ENCODE peak calls at places on chromosomes 13 and 19, in ten cellular contexts. S is suprapubic skin, D is GM12878, E is lower leg skin, G is Peyer's patch, C is sigmoid colon, L is stomach, Y is HCT116, T is body of pancreas, U is A549. M is an unnamed sample.

GRCh38 chr13:62305758-62306157 is 890.1 kb upstream of the PCDH20 start:
- DNase-seq in S (no peak), D (peak), E (no peak), G (no peak), C (no peak), L (no peak), Y (no peak), T (no peak), U (no peak), M (no peak)

GRCh38 chr13:55090612-55091011 is 2050.1 kb upstream of the PRR20A start:
- DNase-seq in S (no peak), D (no peak), E (no peak), G (no peak), C (no peak), L (no peak), Y (no peak), T (no peak), U (no peak), M (no peak)

GRCh38 chr13:65844266-65844841 is 1385.8 kb downstream of the PCDH9 start:
- DNase-seq in S (no peak), D (no peak), E (no peak), G (no peak), C (no peak), L (no peak), Y (no peak), T (no peak), U (no peak), M (no peak)

GRCh38 chr13:97189943-97190342 is 32.2 kb upstream of the MBNL2 start:
- DNase-seq in S (no peak), D (no peak), E (no peak), G (no peak), C (no peak), L (no peak), Y (no peak), T (peak), U (no peak), M (no peak)

GRCh38 chr13:28408235-28408848 is 86.6 kb downstream of the FLT1 start:
- DNase-seq in S (no peak), D (no peak), E (no peak), G (peak), C (no peak), L (no peak), Y (no peak), T (peak), U (no peak), M (no peak)

GRCh38 chr13:99743079-99743478 is 228.5 kb downstream of the ZIC5 start:
- DNase-seq in S (no peak), D (no peak), E (no peak), G (no peak), C (no peak), L (no peak), Y (no peak), T (no peak), U (no peak), M (no peak)

GRCh38 chr13:97855570-97855970 is 97.9 kb upstream of the IPO5 start:
- DNase-seq in S (no peak), D (peak), E (no peak), G (peak), C (peak), L (no peak), Y (peak), T (peak), U (peak), M (no peak)

GRCh38 chr13:47250141-47250540 is 353.3 kb upstream of the HTR2A start:
- DNase-seq in S (no peak), D (no peak), E (no peak), G (no peak), C (peak), L (no peak), Y (no peak), T (no peak), U (no peak), M (no peak)

GRCh38 chr19:39424934-39425333 is 10.8 kb downstream of the RPS16 start:
- DNase-seq in S (no peak), D (no peak), E (no peak), G (no peak), C (no peak), L (no peak), Y (no peak), T (no peak), U (no peak), M (no peak)

GRCh38 chr19:39419003-39419402 is 6.5 kb downstream of the PLEKHG2 start:
- DNase-seq in S (no peak), D (no peak), E (no peak), G (no peak), C (no peak), L (no peak), Y (no peak), T (no peak), U (no peak), M (no peak)

GRCh38 chr19:39420769-39421168 is 8.3 kb downstream of the PLEKHG2 start:
- DNase-seq in S (no peak), D (no peak), E (no peak), G (no peak), C (peak), L (no peak), Y (no peak), T (no peak), U (peak), M (no peak)

GRCh38 chr19:39423258-39424086 is 11.0 kb downstream of the PLEKHG2 start:
- DNase-seq in S (no peak), D (no peak), E (no peak), G (no peak), C (peak), L (no peak), Y (no peak), T (no peak), U (no peak), M (no peak)

GRCh38 chr19:39422020-39422419 is 9.6 kb downstream of the PLEKHG2 start:
- DNase-seq in S (no peak), D (no peak), E (no peak), G (no peak), C (no peak), L (no peak), Y (no peak), T (no peak), U (no peak), M (no peak)
- TF ChIP-seq POLR2A in S (no peak), D (no peak), E (no peak), G (no peak), C (no peak), L (no peak), Y (no peak), T (no peak), U (no peak), M (no peak)

GRCh38 chr19:7083076-7083956 is 13.8 kb downstream of the ZNF557 start:
- DNase-seq in S (no peak), D (no peak), E (no peak), G (no peak), C (no peak), L (no peak), Y (no peak), T (no peak), U (peak), M (no peak)
- TF ChIP-seq POLR2A in S (no peak), D (no peak), E (no peak), G (no peak), C (no peak), L (no peak), Y (no peak), T (no peak), U (no peak), M (no peak)

GRCh38 chr19:11373166-11373884 is 1.1 kb upstream of the SWSAP1 start:
- DNase-seq in S (no peak), D (no peak), E (no peak), G (no peak), C (no peak), L (peak), Y (no peak), T (peak), U (no peak), M (peak)

GRCh38 chr19:11374449-11375142 is at the start of gene SWSAP1:
- DNase-seq in S (peak), D (peak), E (peak), G (peak), C (peak), L (peak), Y (peak), T (peak), U (peak), M (peak)

GRCh38 chr19:11373885-11374448 is 499 bp upstream of the SWSAP1 start:
- DNase-seq in S (no peak), D (no peak), E (no peak), G (no peak), C (no peak), L (no peak), Y (no peak), T (no peak), U (no peak), M (no peak)

GRCh38 chr19:11377237-11377636 is 2.8 kb downstream of the SWSAP1 start:
- DNase-seq in S (no peak), D (no peak), E (no peak), G (no peak), C (peak), L (no peak), Y (no peak), T (peak), U (peak), M (no peak)

DNA sequence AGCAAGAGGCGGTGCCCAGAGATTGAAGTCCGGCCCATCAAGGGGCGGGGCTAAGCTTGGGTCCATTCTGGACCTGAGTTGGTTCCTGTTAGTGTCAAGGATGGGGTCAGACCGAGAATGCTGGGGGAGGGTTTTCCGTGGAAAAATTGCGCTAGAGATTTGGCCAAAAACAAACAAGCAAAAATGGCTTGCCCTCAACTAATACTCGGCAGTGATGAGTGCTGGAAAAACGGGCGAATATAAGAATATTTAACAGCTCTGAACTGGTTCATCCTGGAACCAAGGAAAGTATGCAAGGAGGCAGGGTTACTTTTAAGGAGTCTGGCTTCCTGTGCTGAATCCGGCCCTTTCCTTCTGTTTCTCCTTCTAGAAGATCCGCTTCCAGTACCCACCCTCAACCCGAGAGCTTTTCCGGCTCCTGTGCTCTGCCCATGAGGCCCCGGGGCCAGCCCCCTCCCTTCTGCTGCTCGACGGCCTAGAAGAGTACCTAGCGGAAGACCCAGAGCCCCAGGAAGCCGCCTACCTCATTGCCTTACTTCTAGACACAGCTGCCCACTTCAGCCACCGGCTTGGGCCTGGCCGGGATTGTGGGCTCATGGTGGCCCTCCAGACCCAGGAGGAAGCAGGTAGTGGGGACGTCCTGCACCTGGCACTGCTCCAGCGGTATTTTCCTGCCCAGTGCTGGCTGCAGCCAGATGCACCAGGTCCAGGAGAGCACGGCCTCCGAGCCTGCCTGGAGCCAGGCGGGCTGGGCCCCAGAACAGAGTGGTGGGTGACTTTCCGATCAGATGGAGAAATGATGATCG is 880 bp downstream of the SWSAP1 start:
- DNase-seq in S (no peak), D (no peak), E (peak), G (peak), C (peak), L (peak), Y (no peak), T (peak), U (no peak), M (no peak)
- TF ChIP-seq POLR2A in S (no peak), D (peak), E (no peak), G (peak), C (peak), L (no peak), Y (no peak), T (peak), U (no peak), M (peak)

DNA sequence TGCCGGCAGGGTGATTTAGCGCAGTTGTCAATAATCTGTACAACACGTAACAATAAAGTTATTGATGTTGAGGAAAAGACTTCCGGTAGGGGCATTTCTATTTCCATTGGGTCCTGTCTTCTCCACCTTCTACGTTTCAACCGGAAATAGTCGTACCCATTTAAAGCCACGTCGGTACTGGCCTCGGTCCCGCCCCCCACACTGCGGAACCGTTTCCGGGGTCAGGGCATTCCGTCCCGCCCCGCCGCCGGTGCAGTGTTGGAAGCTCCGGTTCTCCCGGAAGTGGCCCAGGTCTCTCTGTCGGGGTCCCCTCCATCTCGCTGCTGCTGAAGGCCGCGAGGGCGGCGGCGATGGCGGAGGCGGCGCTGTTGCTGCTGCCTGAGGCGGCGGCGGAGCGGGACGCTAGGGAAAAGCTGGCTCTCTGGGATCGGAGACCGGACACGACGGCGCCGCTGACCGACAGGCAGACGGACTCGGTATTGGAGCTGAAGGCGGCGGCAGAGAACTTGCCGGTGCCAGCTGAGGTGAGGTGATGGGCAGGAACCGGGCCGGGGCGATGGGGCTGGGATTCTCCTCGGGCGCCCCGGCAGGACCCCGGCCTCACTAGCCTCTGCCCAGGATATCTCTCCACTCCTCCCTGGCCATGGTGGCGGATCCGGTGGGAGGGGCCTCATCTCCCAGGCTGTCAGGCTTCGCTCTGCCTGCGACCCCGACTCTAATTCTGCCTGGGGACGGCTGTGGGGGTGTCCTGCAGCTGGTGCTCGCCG is at the start of gene COG3:
- DNase-seq in S (peak), D (peak), E (peak), G (peak), C (peak), L (peak), Y (peak), T (peak), U (peak), M (peak)
- TF ChIP-seq POLR2A in S (peak), D (peak), E (no peak), G (peak), C (peak), L (no peak), Y (no peak), T (peak), U (peak), M (peak)

GRCh38 chr19:2270572-2271515 is 11.1 kb downstream of the PEAK3 start:
- DNase-seq in S (peak), D (no peak), E (peak), G (peak), C (peak), L (peak), Y (no peak), T (peak), U (peak), M (no peak)
- TF ChIP-seq POLR2A in S (no peak), D (peak), E (no peak), G (peak), C (peak), L (no peak), Y (no peak), T (peak), U (no peak), M (peak)